ENCODE peak calls at places on chromosomes 3 and 15, in eight cellular contexts. One of them, this sample, is unnamed.

GRCh38 chr3:54360320-54360719 is 238.0 kb downstream of the CACNA2D3 start:
- DNase-seq in renal cortical epithelial cell: no peak
- DNase-seq in ACHN: no peak
- DNase-seq in astrocyte of the spinal cord: no peak
- DNase-seq in NT2/D1: no peak
- DNase-seq in activated CD4-positive, alpha-beta T cell treated with anti-CD3 and anti-CD28 coated beads, Interleukin-2, amount 50 U/mL, for 1 hour: no peak
- DNase-seq in ELF-1: peak
- DNase-seq in type B pancreatic cell: no peak
- DNase-seq in this sample: no peak

GRCh38 chr15:100893964-100894295 is 14.3 kb downstream of the ALDH1A3 start:
- DNase-seq in activated CD4-positive, alpha-beta T cell treated with anti-CD3 and anti-CD28 coated beads, Interleukin-2, amount 50 U/mL, for 1 hour: no peak
- DNase-seq in ACHN: no peak
- DNase-seq in astrocyte of the spinal cord: no peak
- DNase-seq in type B pancreatic cell: no peak
- DNase-seq in ELF-1: no peak
- DNase-seq in renal cortical epithelial cell: no peak
- DNase-seq in NT2/D1: no peak
- DNase-seq in this sample: no peak

GRCh38 chr15:76866716-76867321 is 38.3 kb downstream of the SCAPER start:
- DNase-seq in activated CD4-positive, alpha-beta T cell treated with anti-CD3 and anti-CD28 coated beads, Interleukin-2, amount 50 U/mL, for 1 hour: no peak
- DNase-seq in ELF-1: no peak
- DNase-seq in NT2/D1: peak
- DNase-seq in astrocyte of the spinal cord: peak
- DNase-seq in type B pancreatic cell: no peak
- DNase-seq in renal cortical epithelial cell: peak
- DNase-seq in ACHN: peak
- DNase-seq in this sample: peak

GRCh38 chr3:43505351-43505750 is 116.5 kb downstream of the ANO10 start:
- DNase-seq in renal cortical epithelial cell: peak
- DNase-seq in activated CD4-positive, alpha-beta T cell treated with anti-CD3 and anti-CD28 coated beads, Interleukin-2, amount 50 U/mL, for 1 hour: no peak
- DNase-seq in astrocyte of the spinal cord: peak
- DNase-seq in NT2/D1: no peak
- DNase-seq in ACHN: no peak
- DNase-seq in ELF-1: no peak
- DNase-seq in type B pancreatic cell: no peak
- DNase-seq in this sample: no peak

GRCh38 chr3:105996781-105997180 is 128.0 kb upstream of the CBLB start:
- DNase-seq in ACHN: no peak
- DNase-seq in astrocyte of the spinal cord: peak
- DNase-seq in activated CD4-positive, alpha-beta T cell treated with anti-CD3 and anti-CD28 coated beads, Interleukin-2, amount 50 U/mL, for 1 hour: no peak
- DNase-seq in renal cortical epithelial cell: no peak
- DNase-seq in ELF-1: no peak
- DNase-seq in type B pancreatic cell: no peak
- DNase-seq in NT2/D1: no peak
- DNase-seq in this sample: no peak

GRCh38 chr15:86089422-86089821 is 9.8 kb downstream of the AGBL1 start:
- DNase-seq in type B pancreatic cell: no peak
- DNase-seq in NT2/D1: no peak
- DNase-seq in ACHN: no peak
- DNase-seq in astrocyte of the spinal cord: no peak
- DNase-seq in activated CD4-positive, alpha-beta T cell treated with anti-CD3 and anti-CD28 coated beads, Interleukin-2, amount 50 U/mL, for 1 hour: no peak
- DNase-seq in ELF-1: no peak
- DNase-seq in renal cortical epithelial cell: no peak
- DNase-seq in this sample: no peak

GRCh38 chr15:67093146-67093874 is 27.9 kb downstream of the SMAD3 start:
- DNase-seq in activated CD4-positive, alpha-beta T cell treated with anti-CD3 and anti-CD28 coated beads, Interleukin-2, amount 50 U/mL, for 1 hour: no peak
- DNase-seq in ELF-1: no peak
- DNase-seq in astrocyte of the spinal cord: no peak
- DNase-seq in ACHN: no peak
- DNase-seq in type B pancreatic cell: no peak
- DNase-seq in NT2/D1: no peak
- DNase-seq in renal cortical epithelial cell: no peak
- DNase-seq in this sample: no peak

GRCh38 chr3:105629725-105630124 is 239.1 kb downstream of the CBLB start:
- DNase-seq in ACHN: no peak
- DNase-seq in ELF-1: no peak
- DNase-seq in type B pancreatic cell: no peak
- DNase-seq in astrocyte of the spinal cord: no peak
- DNase-seq in NT2/D1: no peak
- DNase-seq in renal cortical epithelial cell: no peak
- DNase-seq in activated CD4-positive, alpha-beta T cell treated with anti-CD3 and anti-CD28 coated beads, Interleukin-2, amount 50 U/mL, for 1 hour: no peak
- DNase-seq in this sample: no peak

GRCh38 chr15:53862371-53862770 is 102.9 kb upstream of the WDR72 start:
- DNase-seq in ACHN: no peak
- DNase-seq in activated CD4-positive, alpha-beta T cell treated with anti-CD3 and anti-CD28 coated beads, Interleukin-2, amount 50 U/mL, for 1 hour: no peak
- DNase-seq in NT2/D1: no peak
- DNase-seq in astrocyte of the spinal cord: no peak
- DNase-seq in type B pancreatic cell: no peak
- DNase-seq in ELF-1: no peak
- DNase-seq in renal cortical epithelial cell: peak
- DNase-seq in this sample: no peak

GRCh38 chr3:106299300-106300098 is 430.7 kb upstream of the CBLB start:
- DNase-seq in ACHN: no peak
- DNase-seq in renal cortical epithelial cell: peak
- DNase-seq in activated CD4-positive, alpha-beta T cell treated with anti-CD3 and anti-CD28 coated beads, Interleukin-2, amount 50 U/mL, for 1 hour: no peak
- DNase-seq in astrocyte of the spinal cord: peak
- DNase-seq in type B pancreatic cell: no peak
- DNase-seq in NT2/D1: no peak
- DNase-seq in ELF-1: no peak
- DNase-seq in this sample: peak

GRCh38 chr15:50685976-50686467 is 575 bp downstream of the TRPM7 start:
- DNase-seq in type B pancreatic cell: peak
- DNase-seq in activated CD4-positive, alpha-beta T cell treated with anti-CD3 and anti-CD28 coated beads, Interleukin-2, amount 50 U/mL, for 1 hour: peak
- DNase-seq in ELF-1: peak
- DNase-seq in ACHN: peak
- DNase-seq in astrocyte of the spinal cord: peak
- DNase-seq in NT2/D1: peak
- DNase-seq in renal cortical epithelial cell: peak
- DNase-seq in this sample: no peak

GRCh38 chr3:30752961-30753360 is 141.5 kb downstream of the GADL1 start:
- DNase-seq in ACHN: peak
- DNase-seq in type B pancreatic cell: no peak
- DNase-seq in astrocyte of the spinal cord: peak
- DNase-seq in NT2/D1: no peak
- DNase-seq in activated CD4-positive, alpha-beta T cell treated with anti-CD3 and anti-CD28 coated beads, Interleukin-2, amount 50 U/mL, for 1 hour: no peak
- DNase-seq in ELF-1: no peak
- DNase-seq in renal cortical epithelial cell: peak
- DNase-seq in this sample: no peak

GRCh38 chr15:49847436-49847835 is 226.6 kb downstream of the DTWD1 start:
- DNase-seq in ELF-1: no peak
- DNase-seq in NT2/D1: no peak
- DNase-seq in astrocyte of the spinal cord: peak
- DNase-seq in type B pancreatic cell: no peak
- DNase-seq in renal cortical epithelial cell: no peak
- DNase-seq in activated CD4-positive, alpha-beta T cell treated with anti-CD3 and anti-CD28 coated beads, Interleukin-2, amount 50 U/mL, for 1 hour: no peak
- DNase-seq in ACHN: no peak
- DNase-seq in this sample: no peak

GRCh38 chr3:150765949-150766720 is 3.2 kb upstream of the SIAH2 start:
- DNase-seq in renal cortical epithelial cell: peak
- DNase-seq in activated CD4-positive, alpha-beta T cell treated with anti-CD3 and anti-CD28 coated beads, Interleukin-2, amount 50 U/mL, for 1 hour: no peak
- DNase-seq in type B pancreatic cell: no peak
- DNase-seq in astrocyte of the spinal cord: peak
- DNase-seq in NT2/D1: no peak
- DNase-seq in ACHN: peak
- DNase-seq in ELF-1: peak
- DNase-seq in this sample: no peak

GRCh38 chr15:90441011-90441410 is 53.0 kb downstream of the IQGAP1 start:
- DNase-seq in astrocyte of the spinal cord: no peak
- DNase-seq in ACHN: no peak
- DNase-seq in renal cortical epithelial cell: peak
- DNase-seq in NT2/D1: no peak
- DNase-seq in type B pancreatic cell: no peak
- DNase-seq in activated CD4-positive, alpha-beta T cell treated with anti-CD3 and anti-CD28 coated beads, Interleukin-2, amount 50 U/mL, for 1 hour: no peak
- DNase-seq in ELF-1: no peak
- DNase-seq in this sample: no peak

GRCh38 chr3:95926904-95927501 is 887.4 kb upstream of the EPHA6 start:
- DNase-seq in renal cortical epithelial cell: peak
- DNase-seq in NT2/D1: peak
- DNase-seq in activated CD4-positive, alpha-beta T cell treated with anti-CD3 and anti-CD28 coated beads, Interleukin-2, amount 50 U/mL, for 1 hour: no peak
- DNase-seq in type B pancreatic cell: no peak
- DNase-seq in ACHN: no peak
- DNase-seq in astrocyte of the spinal cord: no peak
- DNase-seq in ELF-1: peak
- DNase-seq in this sample: no peak

GRCh38 chr3:105518201-105518600 is 151.5 kb downstream of the ALCAM start:
- DNase-seq in type B pancreatic cell: no peak
- DNase-seq in activated CD4-positive, alpha-beta T cell treated with anti-CD3 and anti-CD28 coated beads, Interleukin-2, amount 50 U/mL, for 1 hour: no peak
- DNase-seq in NT2/D1: no peak
- DNase-seq in ACHN: no peak
- DNase-seq in astrocyte of the spinal cord: no peak
- DNase-seq in renal cortical epithelial cell: no peak
- DNase-seq in ELF-1: no peak
- DNase-seq in this sample: no peak

GRCh38 chr3:153901991-153902390 is 219.2 kb upstream of the ARHGEF26 start:
- DNase-seq in ACHN: no peak
- DNase-seq in astrocyte of the spinal cord: peak
- DNase-seq in renal cortical epithelial cell: no peak
- DNase-seq in type B pancreatic cell: no peak
- DNase-seq in activated CD4-positive, alpha-beta T cell treated with anti-CD3 and anti-CD28 coated beads, Interleukin-2, amount 50 U/mL, for 1 hour: no peak
- DNase-seq in NT2/D1: no peak
- DNase-seq in ELF-1: no peak
- DNase-seq in this sample: no peak

GRCh38 chr3:119177321-119177720 is 3.9 kb downstream of the UPK1B start:
- DNase-seq in ELF-1: no peak
- DNase-seq in activated CD4-positive, alpha-beta T cell treated with anti-CD3 and anti-CD28 coated beads, Interleukin-2, amount 50 U/mL, for 1 hour: no peak
- DNase-seq in ACHN: no peak
- DNase-seq in type B pancreatic cell: no peak
- DNase-seq in renal cortical epithelial cell: no peak
- DNase-seq in NT2/D1: no peak
- DNase-seq in astrocyte of the spinal cord: no peak
- DNase-seq in this sample: no peak

GRCh38 chr3:49722896-49723295 is 855 bp downstream of the GMPPB start:
- DNase-seq in activated CD4-positive, alpha-beta T cell treated with anti-CD3 and anti-CD28 coated beads, Interleukin-2, amount 50 U/mL, for 1 hour: no peak
- DNase-seq in type B pancreatic cell: peak
- DNase-seq in ACHN: no peak
- DNase-seq in NT2/D1: no peak
- DNase-seq in renal cortical epithelial cell: no peak
- DNase-seq in ELF-1: no peak
- DNase-seq in astrocyte of the spinal cord: no peak
- DNase-seq in this sample: no peak

GRCh38 chr3:71240035-71240434 is 343.5 kb downstream of the FOXP1 start:
- DNase-seq in type B pancreatic cell: no peak
- DNase-seq in renal cortical epithelial cell: no peak
- DNase-seq in astrocyte of the spinal cord: no peak
- DNase-seq in ACHN: no peak
- DNase-seq in ELF-1: no peak
- DNase-seq in activated CD4-positive, alpha-beta T cell treated with anti-CD3 and anti-CD28 coated beads, Interleukin-2, amount 50 U/mL, for 1 hour: no peak
- DNase-seq in NT2/D1: no peak
- DNase-seq in this sample: no peak

GRCh38 chr15:40439461-40440299 is 1.1 kb upstream of the BAHD1 start:
- DNase-seq in renal cortical epithelial cell: peak
- DNase-seq in astrocyte of the spinal cord: no peak
- DNase-seq in NT2/D1: peak
- DNase-seq in activated CD4-positive, alpha-beta T cell treated with anti-CD3 and anti-CD28 coated beads, Interleukin-2, amount 50 U/mL, for 1 hour: no peak
- DNase-seq in ACHN: peak
- DNase-seq in type B pancreatic cell: no peak
- DNase-seq in ELF-1: peak
- DNase-seq in this sample: peak

GRCh38 chr3:55157736-55158135 is 229.9 kb upstream of the LRTM1 start:
- DNase-seq in ACHN: no peak
- DNase-seq in activated CD4-positive, alpha-beta T cell treated with anti-CD3 and anti-CD28 coated beads, Interleukin-2, amount 50 U/mL, for 1 hour: no peak
- DNase-seq in NT2/D1: no peak
- DNase-seq in renal cortical epithelial cell: peak
- DNase-seq in type B pancreatic cell: no peak
- DNase-seq in astrocyte of the spinal cord: peak
- DNase-seq in ELF-1: no peak
- DNase-seq in this sample: no peak

This sample was measured in CD4-positive, alpha-beta memory T cell.